ENCODE peak calls at places on chromosome 5, in nine cellular contexts. One of them, this sample, is unnamed.

GRCh38 chr5:38347040-38347763 is 88.8 kb downstream of the EGFLAM start:
- DNase-seq in MM.1S: no peak
- DNase-seq in Calu3: peak
- DNase-seq in endothelial cell: no peak
- DNase-seq in tibial nerve: no peak
- DNase-seq in GM10248: no peak
- DNase-seq in lower leg skin: no peak
- DNase-seq in GM13976: no peak
- DNase-seq in heart right ventricle: no peak
- DNase-seq in this sample: no peak

GRCh38 chr5:92081958-92082712 is 699.0 kb upstream of the ARRDC3 start:
- DNase-seq in MM.1S: peak
- DNase-seq in Calu3: no peak
- DNase-seq in endothelial cell: no peak
- DNase-seq in tibial nerve: no peak
- DNase-seq in GM10248: no peak
- DNase-seq in lower leg skin: no peak
- DNase-seq in GM13976: no peak
- DNase-seq in heart right ventricle: no peak
- DNase-seq in this sample: no peak

GRCh38 chr5:58452566-58453258 is 7.2 kb downstream of the PLK2 start:
- DNase-seq in MM.1S: no peak
- DNase-seq in Calu3: no peak
- DNase-seq in endothelial cell: no peak
- DNase-seq in tibial nerve: no peak
- DNase-seq in GM10248: no peak
- DNase-seq in lower leg skin: peak
- DNase-seq in GM13976: no peak
- DNase-seq in heart right ventricle: no peak
- DNase-seq in this sample: no peak

GRCh38 chr5:124060010-124060409 is 548.0 kb downstream of the CSNK1G3 start:
- DNase-seq in MM.1S: no peak
- DNase-seq in Calu3: no peak
- DNase-seq in endothelial cell: no peak
- DNase-seq in tibial nerve: no peak
- DNase-seq in GM10248: no peak
- DNase-seq in lower leg skin: no peak
- DNase-seq in GM13976: no peak
- DNase-seq in heart right ventricle: no peak
- DNase-seq in this sample: no peak

GRCh38 chr5:102243213-102243612 is 52.9 kb downstream of the SLCO4C1 start:
- DNase-seq in MM.1S: no peak
- DNase-seq in Calu3: no peak
- DNase-seq in endothelial cell: no peak
- DNase-seq in tibial nerve: no peak
- DNase-seq in GM10248: no peak
- DNase-seq in lower leg skin: no peak
- DNase-seq in GM13976: no peak
- DNase-seq in heart right ventricle: no peak
- DNase-seq in this sample: no peak

GRCh38 chr5:96275051-96275450 is 158.0 kb downstream of the PCSK1 start:
- DNase-seq in MM.1S: no peak
- DNase-seq in Calu3: no peak
- DNase-seq in endothelial cell: no peak
- DNase-seq in tibial nerve: no peak
- DNase-seq in GM10248: no peak
- DNase-seq in lower leg skin: no peak
- DNase-seq in GM13976: no peak
- DNase-seq in heart right ventricle: no peak
- DNase-seq in this sample: no peak

GRCh38 chr5:173761182-173761521 is 127.0 kb upstream of the CPEB4 start:
- DNase-seq in MM.1S: no peak
- DNase-seq in Calu3: no peak
- DNase-seq in endothelial cell: no peak
- DNase-seq in tibial nerve: no peak
- DNase-seq in GM10248: no peak
- DNase-seq in lower leg skin: no peak
- DNase-seq in GM13976: no peak
- DNase-seq in heart right ventricle: no peak
- DNase-seq in this sample: no peak

GRCh38 chr5:3913264-3913663 is 317.6 kb downstream of the IRX1 start:
- DNase-seq in MM.1S: no peak
- DNase-seq in Calu3: no peak
- DNase-seq in endothelial cell: no peak
- DNase-seq in tibial nerve: no peak
- DNase-seq in GM10248: no peak
- DNase-seq in lower leg skin: no peak
- DNase-seq in GM13976: no peak
- DNase-seq in heart right ventricle: no peak
- DNase-seq in this sample: no peak

GRCh38 chr5:178116406-178116885 is 3.1 kb downstream of the N4BP3 start:
- DNase-seq in MM.1S: no peak
- DNase-seq in Calu3: no peak
- DNase-seq in endothelial cell: no peak
- DNase-seq in tibial nerve: no peak
- DNase-seq in GM10248: peak
- DNase-seq in lower leg skin: no peak
- DNase-seq in GM13976: peak
- DNase-seq in heart right ventricle: no peak
- DNase-seq in this sample: peak

DNA sequence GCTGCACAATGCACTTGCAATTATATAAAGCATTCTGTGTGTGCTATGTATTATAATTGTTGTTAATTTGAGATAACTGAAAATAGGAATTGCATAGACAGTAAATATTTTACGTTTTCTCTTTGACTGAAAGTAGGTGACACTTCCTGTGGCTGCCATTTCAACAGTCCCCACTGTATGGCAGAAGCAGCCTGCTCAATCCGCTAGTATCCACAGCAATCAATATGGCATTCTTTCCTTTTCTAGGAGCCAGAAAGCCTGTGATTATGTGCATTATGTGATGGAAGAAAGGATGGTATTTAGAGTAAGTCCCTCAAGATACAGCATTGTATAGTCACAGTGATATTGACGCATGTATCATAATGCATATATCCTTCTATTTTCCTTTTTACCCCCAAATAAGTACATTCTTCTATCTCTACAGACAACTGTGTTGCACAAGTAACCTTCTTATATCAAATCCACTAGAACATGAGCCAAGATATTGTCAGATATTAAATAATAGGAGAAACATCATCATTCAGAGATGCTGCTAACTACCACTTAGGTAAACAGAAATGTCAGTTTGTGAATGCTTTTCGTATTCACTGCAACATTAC is 59.7 kb downstream of the CARTPT start:
- DNase-seq in MM.1S: peak
- DNase-seq in Calu3: peak
- DNase-seq in endothelial cell: no peak
- DNase-seq in tibial nerve: no peak
- DNase-seq in GM10248: no peak
- DNase-seq in lower leg skin: no peak
- DNase-seq in GM13976: no peak
- DNase-seq in heart right ventricle: no peak
- DNase-seq in this sample: no peak
- TF ChIP-seq CTCF in MM.1S: peak
- TF ChIP-seq CTCF in Calu3: peak
- TF ChIP-seq CTCF in endothelial cell: peak
- TF ChIP-seq CTCF in tibial nerve: peak
- TF ChIP-seq CTCF in GM10248: peak
- TF ChIP-seq CTCF in lower leg skin: no peak
- TF ChIP-seq CTCF in GM13976: peak
- TF ChIP-seq CTCF in heart right ventricle: peak
- TF ChIP-seq CTCF in this sample: peak

GRCh38 chr5:116951217-116951616 is 376.6 kb upstream of the SEMA6A start:
- DNase-seq in MM.1S: no peak
- DNase-seq in Calu3: no peak
- DNase-seq in endothelial cell: no peak
- DNase-seq in tibial nerve: no peak
- DNase-seq in GM10248: no peak
- DNase-seq in lower leg skin: no peak
- DNase-seq in GM13976: no peak
- DNase-seq in heart right ventricle: no peak
- DNase-seq in this sample: no peak

GRCh38 chr5:116953251-116953934 is 378.8 kb upstream of the SEMA6A start:
- DNase-seq in MM.1S: no peak
- DNase-seq in Calu3: no peak
- DNase-seq in endothelial cell: peak
- DNase-seq in tibial nerve: no peak
- DNase-seq in GM10248: no peak
- DNase-seq in lower leg skin: no peak
- DNase-seq in GM13976: no peak
- DNase-seq in heart right ventricle: no peak
- DNase-seq in this sample: no peak

GRCh38 chr5:116944171-116944570 is 369.5 kb upstream of the SEMA6A start:
- DNase-seq in MM.1S: no peak
- DNase-seq in Calu3: peak
- DNase-seq in endothelial cell: no peak
- DNase-seq in tibial nerve: no peak
- DNase-seq in GM10248: no peak
- DNase-seq in lower leg skin: no peak
- DNase-seq in GM13976: no peak
- DNase-seq in heart right ventricle: no peak
- DNase-seq in this sample: no peak

GRCh38 chr5:116942622-116943021 is 368.0 kb upstream of the SEMA6A start:
- DNase-seq in MM.1S: no peak
- DNase-seq in Calu3: no peak
- DNase-seq in endothelial cell: no peak
- DNase-seq in tibial nerve: no peak
- DNase-seq in GM10248: no peak
- DNase-seq in lower leg skin: no peak
- DNase-seq in GM13976: no peak
- DNase-seq in heart right ventricle: no peak
- DNase-seq in this sample: no peak

GRCh38 chr5:116947691-116948528 is 373.3 kb upstream of the SEMA6A start:
- DNase-seq in MM.1S: peak
- DNase-seq in Calu3: peak
- DNase-seq in endothelial cell: peak
- DNase-seq in tibial nerve: no peak
- DNase-seq in GM10248: peak
- DNase-seq in lower leg skin: no peak
- DNase-seq in GM13976: peak
- DNase-seq in heart right ventricle: peak
- DNase-seq in this sample: peak
- TF ChIP-seq CTCF in MM.1S: peak
- TF ChIP-seq CTCF in Calu3: peak
- TF ChIP-seq CTCF in endothelial cell: peak
- TF ChIP-seq CTCF in tibial nerve: no peak
- TF ChIP-seq CTCF in GM10248: peak
- TF ChIP-seq CTCF in lower leg skin: no peak
- TF ChIP-seq CTCF in GM13976: peak
- TF ChIP-seq CTCF in heart right ventricle: peak
- TF ChIP-seq CTCF in this sample: peak

GRCh38 chr5:166185232-166185631 is 2106.2 kb upstream of the WWC1 start:
- DNase-seq in MM.1S: no peak
- DNase-seq in Calu3: no peak
- DNase-seq in endothelial cell: no peak
- DNase-seq in tibial nerve: no peak
- DNase-seq in GM10248: no peak
- DNase-seq in lower leg skin: no peak
- DNase-seq in GM13976: no peak
- DNase-seq in heart right ventricle: no peak
- DNase-seq in this sample: no peak
- TF ChIP-seq CTCF in MM.1S: no peak
- TF ChIP-seq CTCF in Calu3: no peak
- TF ChIP-seq CTCF in endothelial cell: no peak
- TF ChIP-seq CTCF in tibial nerve: no peak
- TF ChIP-seq CTCF in GM10248: no peak
- TF ChIP-seq CTCF in lower leg skin: no peak
- TF ChIP-seq CTCF in GM13976: no peak
- TF ChIP-seq CTCF in heart right ventricle: no peak
- TF ChIP-seq CTCF in this sample: no peak

GRCh38 chr5:91042225-91042624 is 340.9 kb downstream of the ARRDC3 start:
- DNase-seq in MM.1S: no peak
- DNase-seq in Calu3: no peak
- DNase-seq in endothelial cell: no peak
- DNase-seq in tibial nerve: no peak
- DNase-seq in GM10248: no peak
- DNase-seq in lower leg skin: no peak
- DNase-seq in GM13976: no peak
- DNase-seq in heart right ventricle: no peak
- DNase-seq in this sample: no peak
- TF ChIP-seq CTCF in MM.1S: no peak
- TF ChIP-seq CTCF in Calu3: no peak
- TF ChIP-seq CTCF in endothelial cell: no peak
- TF ChIP-seq CTCF in tibial nerve: no peak
- TF ChIP-seq CTCF in GM10248: no peak
- TF ChIP-seq CTCF in lower leg skin: no peak
- TF ChIP-seq CTCF in GM13976: no peak
- TF ChIP-seq CTCF in heart right ventricle: no peak
- TF ChIP-seq CTCF in this sample: no peak

GRCh38 chr5:77229887-77230286 is 19.4 kb downstream of the PDE8B start:
- DNase-seq in MM.1S: no peak
- DNase-seq in Calu3: no peak
- DNase-seq in endothelial cell: no peak
- DNase-seq in tibial nerve: no peak
- DNase-seq in GM10248: no peak
- DNase-seq in lower leg skin: no peak
- DNase-seq in GM13976: no peak
- DNase-seq in heart right ventricle: no peak
- DNase-seq in this sample: no peak

GRCh38 chr5:77232959-77233358 is 22.5 kb downstream of the PDE8B start:
- DNase-seq in MM.1S: no peak
- DNase-seq in Calu3: no peak
- DNase-seq in endothelial cell: no peak
- DNase-seq in tibial nerve: no peak
- DNase-seq in GM10248: no peak
- DNase-seq in lower leg skin: no peak
- DNase-seq in GM13976: no peak
- DNase-seq in heart right ventricle: no peak
- DNase-seq in this sample: no peak

GRCh38 chr5:77231470-77232138 is 21.1 kb downstream of the PDE8B start:
- DNase-seq in MM.1S: no peak
- DNase-seq in Calu3: no peak
- DNase-seq in endothelial cell: no peak
- DNase-seq in tibial nerve: no peak
- DNase-seq in GM10248: no peak
- DNase-seq in lower leg skin: no peak
- DNase-seq in GM13976: no peak
- DNase-seq in heart right ventricle: no peak
- DNase-seq in this sample: no peak

GRCh38 chr5:77232545-77232944 is 22.1 kb downstream of the PDE8B start:
- DNase-seq in MM.1S: no peak
- DNase-seq in Calu3: no peak
- DNase-seq in endothelial cell: no peak
- DNase-seq in tibial nerve: no peak
- DNase-seq in GM10248: no peak
- DNase-seq in lower leg skin: no peak
- DNase-seq in GM13976: no peak
- DNase-seq in heart right ventricle: no peak
- DNase-seq in this sample: no peak

GRCh38 chr5:77230727-77231469 is 20.4 kb downstream of the PDE8B start:
- DNase-seq in MM.1S: no peak
- DNase-seq in Calu3: peak
- DNase-seq in endothelial cell: no peak
- DNase-seq in tibial nerve: no peak
- DNase-seq in GM10248: no peak
- DNase-seq in lower leg skin: no peak
- DNase-seq in GM13976: no peak
- DNase-seq in heart right ventricle: no peak
- DNase-seq in this sample: no peak
- TF ChIP-seq CTCF in MM.1S: no peak
- TF ChIP-seq CTCF in Calu3: no peak
- TF ChIP-seq CTCF in endothelial cell: peak
- TF ChIP-seq CTCF in tibial nerve: no peak
- TF ChIP-seq CTCF in GM10248: no peak
- TF ChIP-seq CTCF in lower leg skin: no peak
- TF ChIP-seq CTCF in GM13976: no peak
- TF ChIP-seq CTCF in heart right ventricle: no peak
- TF ChIP-seq CTCF in this sample: no peak